ENCODE peak calls at places on chromosomes 16 and 17, in six cellular contexts. One of them, this sample, is unnamed.

GRCh38 chr16:66196770-66197169 is 169.7 kb upstream of the CDH5 start:
- DNase-seq in fibroblast of the aortic adventitia: no peak
- DNase-seq in stimulated activated CD4-positive, alpha-beta T cell treated with anti-CD3 and anti-CD28 coated beads, Interleukin-15, amount 100 ng/mL, for 1 hour: no peak
- DNase-seq in bronchial epithelial cell: no peak
- DNase-seq in lung: peak; percentile 18
- DNase-seq in ACHN: no peak
- DNase-seq in this sample: no peak

GRCh38 chr16:84633622-84634021 is 14.7 kb upstream of the KLHL36 start:
- DNase-seq in lung: no peak
- DNase-seq in fibroblast of the aortic adventitia: peak; percentile 40
- DNase-seq in bronchial epithelial cell: no peak
- DNase-seq in ACHN: no peak
- DNase-seq in stimulated activated CD4-positive, alpha-beta T cell treated with anti-CD3 and anti-CD28 coated beads, Interleukin-15, amount 100 ng/mL, for 1 hour: no peak
- DNase-seq in this sample: no peak

GRCh38 chr16:27706803-27707685 is 157.1 kb downstream of the KATNIP start:
- DNase-seq in lung: no peak
- DNase-seq in fibroblast of the aortic adventitia: no peak
- DNase-seq in bronchial epithelial cell: no peak
- DNase-seq in stimulated activated CD4-positive, alpha-beta T cell treated with anti-CD3 and anti-CD28 coated beads, Interleukin-15, amount 100 ng/mL, for 1 hour: no peak
- DNase-seq in ACHN: no peak
- DNase-seq in this sample: no peak

GRCh38 chr17:21460358-21460757 is 84.2 kb downstream of the KCNJ12 start:
- DNase-seq in fibroblast of the aortic adventitia: no peak
- DNase-seq in bronchial epithelial cell: no peak
- DNase-seq in stimulated activated CD4-positive, alpha-beta T cell treated with anti-CD3 and anti-CD28 coated beads, Interleukin-15, amount 100 ng/mL, for 1 hour: no peak
- DNase-seq in ACHN: no peak
- DNase-seq in lung: no peak
- DNase-seq in this sample: no peak

GRCh38 chr17:74531231-74531761 is at the start of gene CD300LB:
- DNase-seq in bronchial epithelial cell: no peak
- DNase-seq in ACHN: no peak
- DNase-seq in fibroblast of the aortic adventitia: no peak
- DNase-seq in stimulated activated CD4-positive, alpha-beta T cell treated with anti-CD3 and anti-CD28 coated beads, Interleukin-15, amount 100 ng/mL, for 1 hour: no peak
- DNase-seq in lung: no peak
- DNase-seq in this sample: no peak

GRCh38 chr17:31699281-31699680 is 159.8 kb downstream of the COPRS start:
- DNase-seq in bronchial epithelial cell: no peak
- DNase-seq in stimulated activated CD4-positive, alpha-beta T cell treated with anti-CD3 and anti-CD28 coated beads, Interleukin-15, amount 100 ng/mL, for 1 hour: no peak
- DNase-seq in lung: no peak
- DNase-seq in fibroblast of the aortic adventitia: no peak
- DNase-seq in ACHN: no peak
- DNase-seq in this sample: peak; percentile 59

GRCh38 chr17:14307560-14308024 is 6.7 kb downstream of the HS3ST3B1 start:
- DNase-seq in bronchial epithelial cell: peak; percentile 72
- DNase-seq in stimulated activated CD4-positive, alpha-beta T cell treated with anti-CD3 and anti-CD28 coated beads, Interleukin-15, amount 100 ng/mL, for 1 hour: no peak
- DNase-seq in fibroblast of the aortic adventitia: peak; percentile 87
- DNase-seq in lung: no peak
- DNase-seq in ACHN: peak; percentile 77
- DNase-seq in this sample: no peak

GRCh38 chr17:39450847-39451581 is at the start of gene MED1:
- DNase-seq in fibroblast of the aortic adventitia: peak; percentile 99
- DNase-seq in ACHN: peak; percentile 99
- DNase-seq in lung: peak; percentile 93
- DNase-seq in stimulated activated CD4-positive, alpha-beta T cell treated with anti-CD3 and anti-CD28 coated beads, Interleukin-15, amount 100 ng/mL, for 1 hour: peak; percentile 78
- DNase-seq in bronchial epithelial cell: peak; percentile 95
- DNase-seq in this sample: peak; percentile 100

GRCh38 chr16:56399047-56399446 is 26.3 kb downstream of the AMFR start:
- DNase-seq in stimulated activated CD4-positive, alpha-beta T cell treated with anti-CD3 and anti-CD28 coated beads, Interleukin-15, amount 100 ng/mL, for 1 hour: no peak
- DNase-seq in ACHN: no peak
- DNase-seq in bronchial epithelial cell: no peak
- DNase-seq in fibroblast of the aortic adventitia: no peak
- DNase-seq in lung: no peak
- DNase-seq in this sample: no peak

GRCh38 chr17:48541036-48541573 is 3.8 kb downstream of the HOXB2 start:
- DNase-seq in ACHN: no peak
- DNase-seq in bronchial epithelial cell: no peak
- DNase-seq in stimulated activated CD4-positive, alpha-beta T cell treated with anti-CD3 and anti-CD28 coated beads, Interleukin-15, amount 100 ng/mL, for 1 hour: no peak
- DNase-seq in lung: no peak
- DNase-seq in fibroblast of the aortic adventitia: peak; percentile 51
- DNase-seq in this sample: no peak

GRCh38 chr17:79985951-79986391 is 49.7 kb downstream of the TBC1D16 start:
- DNase-seq in bronchial epithelial cell: no peak
- DNase-seq in fibroblast of the aortic adventitia: no peak
- DNase-seq in ACHN: no peak
- DNase-seq in lung: no peak
- DNase-seq in stimulated activated CD4-positive, alpha-beta T cell treated with anti-CD3 and anti-CD28 coated beads, Interleukin-15, amount 100 ng/mL, for 1 hour: no peak
- DNase-seq in this sample: no peak

GRCh38 chr16:1150511-1150982 is 2.4 kb upstream of the CACNA1H start:
- DNase-seq in bronchial epithelial cell: no peak
- DNase-seq in lung: no peak
- DNase-seq in fibroblast of the aortic adventitia: peak; percentile 9
- DNase-seq in stimulated activated CD4-positive, alpha-beta T cell treated with anti-CD3 and anti-CD28 coated beads, Interleukin-15, amount 100 ng/mL, for 1 hour: no peak
- DNase-seq in ACHN: peak; percentile 72
- DNase-seq in this sample: no peak

GRCh38 chr16:53744449-53744848 is 40.5 kb downstream of the FTO start:
- DNase-seq in stimulated activated CD4-positive, alpha-beta T cell treated with anti-CD3 and anti-CD28 coated beads, Interleukin-15, amount 100 ng/mL, for 1 hour: no peak
- DNase-seq in ACHN: no peak
- DNase-seq in lung: no peak
- DNase-seq in fibroblast of the aortic adventitia: no peak
- DNase-seq in bronchial epithelial cell: peak; percentile 24
- DNase-seq in this sample: peak; percentile 47

GRCh38 chr17:11251561-11252107 is 10.6 kb downstream of the SHISA6 start:
- DNase-seq in fibroblast of the aortic adventitia: no peak
- DNase-seq in stimulated activated CD4-positive, alpha-beta T cell treated with anti-CD3 and anti-CD28 coated beads, Interleukin-15, amount 100 ng/mL, for 1 hour: no peak
- DNase-seq in ACHN: no peak
- DNase-seq in bronchial epithelial cell: no peak
- DNase-seq in lung: no peak
- DNase-seq in this sample: no peak

GRCh38 chr17:7716299-7716886 is 1.2 kb upstream of the DNAH2 start:
- DNase-seq in lung: no peak
- DNase-seq in ACHN: no peak
- DNase-seq in bronchial epithelial cell: no peak
- DNase-seq in stimulated activated CD4-positive, alpha-beta T cell treated with anti-CD3 and anti-CD28 coated beads, Interleukin-15, amount 100 ng/mL, for 1 hour: no peak
- DNase-seq in fibroblast of the aortic adventitia: no peak
- DNase-seq in this sample: no peak

GRCh38 chr17:57084361-57084801 is 665 bp upstream of the AKAP1 start:
- DNase-seq in fibroblast of the aortic adventitia: no peak
- DNase-seq in stimulated activated CD4-positive, alpha-beta T cell treated with anti-CD3 and anti-CD28 coated beads, Interleukin-15, amount 100 ng/mL, for 1 hour: no peak
- DNase-seq in bronchial epithelial cell: peak; percentile 47
- DNase-seq in ACHN: no peak
- DNase-seq in lung: no peak
- DNase-seq in this sample: no peak

GRCh38 chr17:77872199-77872598 is 86.3 kb upstream of the TNRC6C start:
- DNase-seq in stimulated activated CD4-positive, alpha-beta T cell treated with anti-CD3 and anti-CD28 coated beads, Interleukin-15, amount 100 ng/mL, for 1 hour: no peak
- DNase-seq in bronchial epithelial cell: no peak
- DNase-seq in fibroblast of the aortic adventitia: no peak
- DNase-seq in lung: no peak
- DNase-seq in ACHN: no peak
- DNase-seq in this sample: no peak

GRCh38 chr17:77319211-77320031 is 178.7 kb downstream of the SEC14L1 start:
- DNase-seq in bronchial epithelial cell: peak; percentile 74
- DNase-seq in ACHN: peak; percentile 89
- DNase-seq in fibroblast of the aortic adventitia: peak; percentile 78
- DNase-seq in stimulated activated CD4-positive, alpha-beta T cell treated with anti-CD3 and anti-CD28 coated beads, Interleukin-15, amount 100 ng/mL, for 1 hour: peak; percentile 60
- DNase-seq in lung: peak; percentile 87
- DNase-seq in this sample: peak; percentile 89